ENCODE peak calls at places on chromosomes 13 and 19, in five cellular contexts. V is left ventricle myocardium superior, S is anterior cingulate cortex, D is RPMI7951, C is breast epithelium. J is an unnamed sample.

GRCh38 chr13:107553838-107554237 is 661.5 kb downstream of the LIG4 start:
- DNase-seq in S (no peak), V (no peak), C (no peak), D (peak; percentile 21), J (no peak)

GRCh38 chr19:42250666-42251531 is 4.0 kb downstream of the ERF start:
- DNase-seq in V (peak; percentile 63), S (peak; percentile 36), C (no peak), D (no peak), J (no peak)

GRCh38 chr19:16628984-16629691 is 1.1 kb upstream of the MED26 start:
- DNase-seq in C (no peak), S (no peak), D (peak; percentile 69), V (peak; percentile 64), J (peak; percentile 47)

GRCh38 chr13:40345149-40345514 is 321.3 kb downstream of the FOXO1 start:
- DNase-seq in S (no peak), D (no peak), C (no peak), V (no peak), J (no peak)

GRCh38 chr13:97434417-97435296 is 688 bp downstream of the RAP2A start:
- DNase-seq in D (peak; percentile 15), V (peak; percentile 52), S (peak; percentile 50), C (peak; percentile 55), J (peak; percentile 25)

GRCh38 chr13:114045113-114045735 is 71.3 kb upstream of the C13orf46 start:
- DNase-seq in C (no peak), D (no peak), S (no peak), V (peak; percentile 12), J (no peak)

GRCh38 chr13:95494082-95494681 is 58.3 kb upstream of the CLDN10 start:
- DNase-seq in V (no peak), D (peak; percentile 50), S (no peak), C (no peak), J (peak; percentile 65)

GRCh38 chr19:41657157-41657556 is 30.3 kb upstream of the CEACAM4 start:
- DNase-seq in D (no peak), C (no peak), S (no peak), V (no peak), J (no peak)

GRCh38 chr19:19406878-19407639 is 1.6 kb downstream of the GATAD2A start:
- DNase-seq in V (no peak), C (no peak), D (peak; percentile 60), S (peak; percentile 16), J (peak; percentile 70)

GRCh38 chr13:33182729-33183128 is 102.8 kb downstream of the STARD13 start:
- DNase-seq in S (no peak), D (no peak), V (no peak), C (no peak), J (no peak)

GRCh38 chr13:37540228-37540627 is 58.3 kb downstream of the POSTN start:
- DNase-seq in C (no peak), V (no peak), S (no peak), D (peak; percentile 74), J (peak; percentile 50)

GRCh38 chr19:6038634-6039405 is 60.9 kb upstream of the RANBP3 start:
- DNase-seq in C (peak; percentile 39), V (no peak), S (no peak), D (no peak), J (no peak)

GRCh38 chr19:49469828-49470614 is 4.0 kb upstream of the FLT3LG start:
- DNase-seq in C (no peak), V (no peak), D (peak; percentile 64), S (no peak), J (no peak)

GRCh38 chr19:23046743-23047142 is 43.8 kb upstream of the ZNF728 start:
- DNase-seq in D (no peak), S (no peak), C (no peak), V (no peak), J (no peak)

GRCh38 chr13:106096661-106097092 is 438.8 kb downstream of the EFNB2 start:
- DNase-seq in C (no peak), S (no peak), D (no peak), V (no peak), J (no peak)

GRCh38 chr13:83372786-83373185 is 509.5 kb downstream of the SLITRK1 start:
- DNase-seq in C (no peak), S (no peak), V (no peak), D (no peak), J (no peak)

GRCh38 chr19:51726049-51726448 is 2.3 kb upstream of the HAS1 start:
- DNase-seq in S (peak; percentile 76), D (peak; percentile 96), V (peak; percentile 69), C (no peak), J (peak; percentile 36)